ENCODE peak calls at places on chromosomes 6 and 20, in four cellular contexts. One of them, this sample, is unnamed.

GRCh38 chr6:26118999-26119398 is 31.8 kb downstream of the HFE start:
- DNase-seq in CD4-positive, alpha-beta memory T cell: no peak
- DNase-seq in activated gamma-delta T cell treated with Interleukin-2 at 50 U/mL for 16 hours: no peak
- DNase-seq in AG20443: no peak
- DNase-seq in this sample: no peak

GRCh38 chr6:16902520-16902919 is 141.3 kb upstream of the ATXN1 start:
- DNase-seq in activated gamma-delta T cell treated with Interleukin-2 at 50 U/mL for 16 hours: no peak
- DNase-seq in CD4-positive, alpha-beta memory T cell: no peak
- DNase-seq in AG20443: no peak
- DNase-seq in this sample: no peak

GRCh38 chr6:11654876-11655275 is 117.3 kb downstream of the TMEM170B start:
- DNase-seq in CD4-positive, alpha-beta memory T cell: no peak
- DNase-seq in AG20443: peak; percentile 30
- DNase-seq in activated gamma-delta T cell treated with Interleukin-2 at 50 U/mL for 16 hours: no peak
- DNase-seq in this sample: no peak

GRCh38 chr6:42315991-42316378 is 98.3 kb upstream of the MRPS10 start:
- DNase-seq in AG20443: peak; percentile 92
- DNase-seq in activated gamma-delta T cell treated with Interleukin-2 at 50 U/mL for 16 hours: no peak
- DNase-seq in CD4-positive, alpha-beta memory T cell: no peak
- DNase-seq in this sample: no peak

GRCh38 chr6:96899019-96899418 is 1.3 kb upstream of the NDUFAF4 start:
- DNase-seq in CD4-positive, alpha-beta memory T cell: no peak
- DNase-seq in AG20443: peak; percentile 46
- DNase-seq in activated gamma-delta T cell treated with Interleukin-2 at 50 U/mL for 16 hours: no peak
- DNase-seq in this sample: no peak

GRCh38 chr20:50459124-50459918 is 50.9 kb upstream of the PTPN1 start:
- DNase-seq in CD4-positive, alpha-beta memory T cell: no peak
- DNase-seq in activated gamma-delta T cell treated with Interleukin-2 at 50 U/mL for 16 hours: no peak
- DNase-seq in AG20443: no peak
- DNase-seq in this sample: no peak

GRCh38 chr20:32522525-32522774 is 62.7 kb downstream of the NOL4L start:
- DNase-seq in CD4-positive, alpha-beta memory T cell: no peak
- DNase-seq in AG20443: no peak
- DNase-seq in activated gamma-delta T cell treated with Interleukin-2 at 50 U/mL for 16 hours: no peak
- DNase-seq in this sample: no peak

GRCh38 chr20:63595416-63596127 is 21.5 kb upstream of the HELZ2 start:
- DNase-seq in CD4-positive, alpha-beta memory T cell: no peak
- DNase-seq in activated gamma-delta T cell treated with Interleukin-2 at 50 U/mL for 16 hours: no peak
- DNase-seq in AG20443: no peak
- DNase-seq in this sample: no peak

GRCh38 chr20:62365814-62366369 is 1.2 kb downstream of the LAMA5 start:
- DNase-seq in activated gamma-delta T cell treated with Interleukin-2 at 50 U/mL for 16 hours: no peak
- DNase-seq in CD4-positive, alpha-beta memory T cell: peak; percentile 11
- DNase-seq in AG20443: no peak
- DNase-seq in this sample: no peak

GRCh38 chr6:47672816-47673215 is 25.6 kb upstream of the ADGRF4 start:
- DNase-seq in CD4-positive, alpha-beta memory T cell: no peak
- DNase-seq in activated gamma-delta T cell treated with Interleukin-2 at 50 U/mL for 16 hours: no peak
- DNase-seq in AG20443: no peak
- DNase-seq in this sample: no peak

GRCh38 chr6:165755583-165755982 is 92.5 kb upstream of the PDE10A start:
- DNase-seq in CD4-positive, alpha-beta memory T cell: no peak
- DNase-seq in AG20443: no peak
- DNase-seq in activated gamma-delta T cell treated with Interleukin-2 at 50 U/mL for 16 hours: no peak
- DNase-seq in this sample: no peak

GRCh38 chr6:13581700-13582229 is 7.4 kb downstream of the SIRT5 start:
- DNase-seq in AG20443: no peak
- DNase-seq in CD4-positive, alpha-beta memory T cell: no peak
- DNase-seq in activated gamma-delta T cell treated with Interleukin-2 at 50 U/mL for 16 hours: no peak
- DNase-seq in this sample: no peak

GRCh38 chr6:15442467-15442866 is 196.6 kb downstream of the JARID2 start:
- DNase-seq in AG20443: no peak
- DNase-seq in activated gamma-delta T cell treated with Interleukin-2 at 50 U/mL for 16 hours: no peak
- DNase-seq in CD4-positive, alpha-beta memory T cell: no peak
- DNase-seq in this sample: no peak

GRCh38 chr20:4358566-4358965 is 343.2 kb upstream of the RNF24 start:
- DNase-seq in AG20443: no peak
- DNase-seq in activated gamma-delta T cell treated with Interleukin-2 at 50 U/mL for 16 hours: no peak
- DNase-seq in CD4-positive, alpha-beta memory T cell: no peak
- DNase-seq in this sample: no peak

GRCh38 chr6:145962581-145962980 is 1.6 kb downstream of the SHPRH start:
- DNase-seq in AG20443: no peak
- DNase-seq in activated gamma-delta T cell treated with Interleukin-2 at 50 U/mL for 16 hours: no peak
- DNase-seq in CD4-positive, alpha-beta memory T cell: no peak
- DNase-seq in this sample: no peak